ENCODE peak calls at places on chromosome 1, in four cellular contexts. One of them, this sample, is unnamed.

GRCh38 chr1:103266036-103266435 is 157.7 kb upstream of the COL11A1 start:
- DNase-seq in GM13977: no peak
- DNase-seq in CD8-positive, alpha-beta T cell: no peak
- DNase-seq in ecto neural progenitor cell: no peak
- DNase-seq in this sample: no peak

GRCh38 chr1:63322248-63322943 is at the start of gene FOXD3:
- DNase-seq in GM13977: peak
- DNase-seq in CD8-positive, alpha-beta T cell: no peak
- DNase-seq in ecto neural progenitor cell: peak
- DNase-seq in this sample: no peak

GRCh38 chr1:25871704-25872494 is 3.6 kb downstream of the PAQR7 start:
- DNase-seq in GM13977: no peak
- DNase-seq in CD8-positive, alpha-beta T cell: no peak
- DNase-seq in ecto neural progenitor cell: no peak
- DNase-seq in this sample: no peak

GRCh38 chr1:212269306-212269705 is 15.9 kb upstream of the PPP2R5A start:
- DNase-seq in GM13977: no peak
- DNase-seq in CD8-positive, alpha-beta T cell: no peak
- DNase-seq in ecto neural progenitor cell: no peak
- DNase-seq in this sample: no peak

GRCh38 chr1:18157968-18158367 is 50.4 kb downstream of the IGSF21 start:
- DNase-seq in GM13977: no peak
- DNase-seq in CD8-positive, alpha-beta T cell: no peak
- DNase-seq in ecto neural progenitor cell: no peak
- DNase-seq in this sample: no peak

GRCh38 chr1:85078903-85079302 is 30.6 kb upstream of the MCOLN3 start:
- DNase-seq in GM13977: no peak
- DNase-seq in CD8-positive, alpha-beta T cell: no peak
- DNase-seq in ecto neural progenitor cell: no peak
- DNase-seq in this sample: no peak

GRCh38 chr1:33097137-33097611 is 16.2 kb downstream of the AZIN2 start:
- DNase-seq in GM13977: no peak
- DNase-seq in CD8-positive, alpha-beta T cell: no peak
- DNase-seq in ecto neural progenitor cell: no peak
- DNase-seq in this sample: no peak

GRCh38 chr1:35642472-35642955 is 1.2 kb upstream of the PSMB2 start:
- DNase-seq in GM13977: no peak
- DNase-seq in CD8-positive, alpha-beta T cell: no peak
- DNase-seq in ecto neural progenitor cell: no peak
- DNase-seq in this sample: no peak

GRCh38 chr1:115771847-115772457 is 3.4 kb upstream of the CASQ2 start:
- DNase-seq in GM13977: peak
- DNase-seq in CD8-positive, alpha-beta T cell: no peak
- DNase-seq in ecto neural progenitor cell: peak
- DNase-seq in this sample: no peak

This sample was measured in retinal pigment epithelial cell.